ENCODE peak calls at places on chromosomes 16 and 17, in nine cellular contexts. I is endodermal cell; Z is OCI-LY7; F is Caco-2; S is breast epithelium; Q is IMR-90; U is GM23338; D is CD4-positive, alpha-beta memory T cell; T is gastrocnemius medialis. C is an unnamed sample.

GRCh38 chr16:31134625-31135534 is 647 bp downstream of the PRSS8 start:
- DNase-seq in I (peak; percentile 90), Z (no peak), F (peak; percentile 67), S (no peak), Q (no peak), U (peak; percentile 89), D (no peak), T (no peak), C (peak; percentile 64)

GRCh38 chr17:10754109-10754508 is 24.3 kb upstream of the TMEM220 start:
- DNase-seq in I (peak; percentile 94), Z (peak; percentile 33), F (peak; percentile 41), S (no peak), Q (peak; percentile 11), U (peak; percentile 91), D (no peak), T (no peak), C (peak; percentile 41)

GRCh38 chr17:10532026-10532425 is 13.7 kb upstream of the MYH1 start:
- DNase-seq in I (no peak), Z (no peak), F (no peak), S (no peak), Q (no peak), U (no peak), D (no peak), T (no peak), C (no peak)

GRCh38 chr17:48723555-48724239 is 712 bp downstream of the PRAC2 start:
- DNase-seq in I (peak; percentile 90), Z (no peak), F (peak; percentile 31), S (no peak), Q (no peak), U (peak; percentile 88), D (no peak), T (no peak), C (no peak)

GRCh38 chr17:2302740-2303277 is 776 bp downstream of the SMG6 start:
- DNase-seq in I (peak; percentile 73), Z (peak; percentile 25), F (no peak), S (no peak), Q (peak; percentile 6), U (no peak), D (no peak), T (no peak), C (no peak)

GRCh38 chr17:62704381-62704971 is 77.0 kb downstream of the MRC2 start:
- DNase-seq in I (peak; percentile 90), Z (no peak), F (no peak), S (no peak), Q (peak; percentile 35), U (peak; percentile 74), D (no peak), T (no peak), C (no peak)

GRCh38 chr16:84874004-84874435 is 54.2 kb downstream of the CRISPLD2 start:
- DNase-seq in I (no peak), Z (peak; percentile 55), F (no peak), S (no peak), Q (no peak), U (no peak), D (no peak), T (no peak), C (peak; percentile 76)

GRCh38 chr17:61400058-61400785 is 579 bp downstream of the TBX2 start:
- DNase-seq in I (peak; percentile 87), Z (no peak), F (peak; percentile 82), S (no peak), Q (peak; percentile 40), U (peak; percentile 52), D (no peak), T (no peak), C (peak; percentile 48)

GRCh38 chr16:65572156-65572555 is 450.3 kb upstream of the CDH11 start:
- DNase-seq in I (no peak), Z (no peak), F (no peak), S (no peak), Q (peak; percentile 88), U (no peak), D (no peak), T (no peak), C (no peak)

GRCh38 chr17:51653902-51654301 is 393.6 kb downstream of the UTP18 start:
- DNase-seq in I (peak; percentile 83), Z (no peak), F (no peak), S (no peak), Q (no peak), U (peak; percentile 59), D (no peak), T (no peak), C (peak; percentile 34)

GRCh38 chr17:28916302-28916934 is 13.5 kb upstream of the DHRS13 start:
- DNase-seq in I (peak; percentile 83), Z (peak; percentile 62), F (no peak), S (no peak), Q (peak; percentile 43), U (peak; percentile 71), D (peak; percentile 59), T (no peak), C (no peak)

GRCh38 chr16:52677487-52677886 is 130.5 kb upstream of the TOX3 start:
- DNase-seq in I (no peak), Z (no peak), F (no peak), S (no peak), Q (no peak), U (no peak), D (no peak), T (no peak), C (no peak)

GRCh38 chr17:38344127-38344745 is 480 bp upstream of the GPR179 start:
- DNase-seq in I (no peak), Z (no peak), F (no peak), S (no peak), Q (no peak), U (no peak), D (no peak), T (no peak), C (no peak)

GRCh38 chr17:60154616-60155426 is 5.0 kb downstream of the CA4 start:
- DNase-seq in I (peak; percentile 71), Z (no peak), F (peak; percentile 20), S (no peak), Q (peak; percentile 68), U (peak; percentile 2), D (no peak), T (no peak), C (peak; percentile 33)

GRCh38 chr17:4148611-4149308 is 5.8 kb downstream of the CYB5D2 start:
- DNase-seq in I (no peak), Z (no peak), F (no peak), S (no peak), Q (no peak), U (no peak), D (no peak), T (no peak), C (no peak)

GRCh38 chr16:31138621-31139578 is 3.4 kb upstream of the PRSS8 start:
- DNase-seq in I (peak; percentile 89), Z (no peak), F (peak; percentile 92), S (no peak), Q (peak; percentile 70), U (peak; percentile 69), D (no peak), T (peak; percentile 91), C (peak; percentile 76)

GRCh38 chr16:86214326-86215232 is 295.7 kb upstream of the FOXF1 start:
- DNase-seq in I (no peak), Z (no peak), F (no peak), S (peak; percentile 30), Q (peak; percentile 43), U (no peak), D (no peak), T (no peak), C (no peak)

GRCh38 chr16:11679941-11680911 is 12.0 kb downstream of the SNN start:
- DNase-seq in I (peak; percentile 35), Z (no peak), F (no peak), S (no peak), Q (no peak), U (no peak), D (no peak), T (no peak), C (no peak)

GRCh38 chr16:11676799-11677198 is 8.5 kb downstream of the SNN start:
- DNase-seq in I (no peak), Z (no peak), F (no peak), S (no peak), Q (no peak), U (no peak), D (no peak), T (no peak), C (no peak)

GRCh38 chr16:11677451-11677951 is 9.2 kb downstream of the SNN start:
- DNase-seq in I (no peak), Z (peak; percentile 66), F (no peak), S (no peak), Q (peak; percentile 69), U (no peak), D (no peak), T (no peak), C (no peak)

GRCh38 chr16:11679250-11679649 is 11.0 kb downstream of the SNN start:
- DNase-seq in I (peak; percentile 37), Z (no peak), F (no peak), S (no peak), Q (no peak), U (no peak), D (no peak), T (peak; percentile 64), C (no peak)

GRCh38 chr16:11677959-11678881 is 10.0 kb downstream of the SNN start:
- DNase-seq in I (no peak), Z (no peak), F (no peak), S (no peak), Q (no peak), U (no peak), D (no peak), T (no peak), C (no peak)
- H3K4me3 ChIP-seq in I (no peak overlapping the region), Z (peak overlapping the region; percentile 42), F (no peak overlapping the region), S (no peak overlapping the region), Q (no peak overlapping the region), U (no peak overlapping the region), D (no peak overlapping the region), T (no peak overlapping the region), C (no peak overlapping the region)

GRCh38 chr16:89519881-89520280 is 11.7 kb downstream of the SPG7 start:
- DNase-seq in I (no peak), Z (no peak), F (no peak), S (no peak), Q (no peak), U (no peak), D (no peak), T (no peak), C (no peak)
- H3K36me3 ChIP-seq in I (peaks cover 77% of the 10 kb centered on the region), Z (peaks cover 86% of the 10 kb centered on the region), F (peaks cover 10% of the 10 kb centered on the region), S (no peaks in the 10 kb centered on the region), Q (peaks cover 72% of the 10 kb centered on the region), U (peaks cover 19% of the 10 kb centered on the region), D (peaks cover 38% of the 10 kb centered on the region), T (no peaks in the 10 kb centered on the region), C (peaks cover 55% of the 10 kb centered on the region)

GRCh38 chr17:36933174-36934143 is 3.8 kb upstream of the LHX1 start:
- DNase-seq in I (peak; percentile 73), Z (no peak), F (no peak), S (no peak), Q (no peak), U (peak; percentile 52), D (no peak), T (no peak), C (no peak)
- H3K4me1 ChIP-seq in I (peaks cover 13% of the 10 kb centered on the region), Z (peaks cover 5% of the 10 kb centered on the region), F (peaks cover 23% of the 10 kb centered on the region), S (peaks cover 18% of the 10 kb centered on the region), Q (peaks cover 6% of the 10 kb centered on the region), U (peaks cover 76% of the 10 kb centered on the region), D (peaks cover 69% of the 10 kb centered on the region), T (peaks cover 68% of the 10 kb centered on the region), C (peaks cover 21% of the 10 kb centered on the region)

DNA sequence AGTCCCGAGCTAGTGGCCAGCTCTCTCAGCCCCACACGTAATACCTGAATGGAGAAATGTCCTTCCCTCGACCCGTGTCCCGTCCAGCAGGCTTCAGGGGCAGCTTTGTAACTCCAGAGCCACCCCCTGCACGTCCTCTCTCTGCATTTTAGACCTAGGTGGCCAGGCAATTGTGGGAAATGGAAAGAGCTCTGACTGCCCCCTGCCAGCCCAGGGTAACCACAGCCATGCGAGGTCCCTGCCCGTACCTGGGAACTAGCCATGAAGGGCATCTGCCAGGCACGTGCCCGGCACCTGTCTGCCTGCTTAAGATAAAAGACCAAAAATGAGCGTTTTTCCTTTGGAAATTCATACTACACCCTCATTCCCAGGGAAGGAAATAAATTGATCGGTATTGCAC is 9.2 kb downstream of the MAPK8IP3 start:
- DNase-seq in I (no peak), Z (no peak), F (no peak), S (no peak), Q (no peak), U (no peak), D (no peak), T (no peak), C (no peak)
- H3K4me3 ChIP-seq in I (no peak overlapping the region), Z (no peak overlapping the region), F (no peak overlapping the region), S (no peak overlapping the region), Q (no peak overlapping the region), U (no peak overlapping the region), D (no peak overlapping the region), T (no peak overlapping the region), C (no peak overlapping the region)

C was measured in BE2C.